ENCODE peak calls at places on chromosomes 5 and 9, in seven cellular contexts. F is SK-N-SH, H is H1, I is GM12891, L is GM12878, W is HepG2, P is GM12892. V is an unnamed sample.

GRCh38 chr5:115657883-115658233 is 32.0 kb upstream of the TMED7 start:
- DNase-seq in F (no peak), H (no peak), I (no peak), L (no peak), W (no peak), P (no peak), V (no peak)

GRCh38 chr5:169415948-169416347 is 115.0 kb upstream of the SLIT3 start:
- DNase-seq in F (no peak), H (no peak), I (no peak), L (no peak), W (no peak), P (no peak), V (no peak)

GRCh38 chr9:101458955-101459631 is 23.5 kb upstream of the ALDOB start:
- DNase-seq in F (peak), H (no peak), I (peak), L (no peak), W (peak), P (no peak), V (peak)

GRCh38 chr9:35357826-35358225 is 132.1 kb upstream of the RUSC2 start:
- DNase-seq in F (no peak), H (no peak), I (no peak), L (no peak), W (no peak), P (no peak), V (no peak)

GRCh38 chr5:55320571-55320970 is 12.8 kb downstream of the MTREX start:
- DNase-seq in F (no peak), H (no peak), I (no peak), L (no peak), W (no peak), P (no peak), V (no peak)

GRCh38 chr5:57684299-57684702 is 201.7 kb upstream of the ACTBL2 start:
- DNase-seq in F (no peak), H (no peak), I (no peak), L (no peak), W (no peak), P (no peak), V (no peak)

GRCh38 chr5:151719228-151719861 is 32.6 kb upstream of the SPARC start:
- DNase-seq in F (no peak), H (peak), I (no peak), L (no peak), W (peak), P (no peak), V (peak)

GRCh38 chr5:78727786-78728761 is 79.5 kb upstream of the LHFPL2 start:
- DNase-seq in F (no peak), H (no peak), I (peak), L (peak), W (peak), P (peak), V (no peak)

GRCh38 chr5:149830579-149830978 is 100.5 kb downstream of the PPARGC1B start:
- DNase-seq in F (no peak), H (no peak), I (no peak), L (no peak), W (no peak), P (no peak), V (no peak)

GRCh38 chr5:93884254-93884653 is 142.9 kb upstream of the POU5F2 start:
- DNase-seq in F (no peak), H (no peak), I (no peak), L (no peak), W (no peak), P (no peak), V (no peak)

GRCh38 chr9:126367646-126368419 is 41.2 kb downstream of the MVB12B start:
- DNase-seq in F (no peak), H (no peak), I (no peak), L (no peak), W (no peak), P (no peak), V (no peak)

GRCh38 chr9:127166651-127167524 is 44.5 kb upstream of the ANGPTL2 start:
- DNase-seq in F (no peak), H (no peak), I (peak), L (peak), W (no peak), P (peak), V (peak)

DNA sequence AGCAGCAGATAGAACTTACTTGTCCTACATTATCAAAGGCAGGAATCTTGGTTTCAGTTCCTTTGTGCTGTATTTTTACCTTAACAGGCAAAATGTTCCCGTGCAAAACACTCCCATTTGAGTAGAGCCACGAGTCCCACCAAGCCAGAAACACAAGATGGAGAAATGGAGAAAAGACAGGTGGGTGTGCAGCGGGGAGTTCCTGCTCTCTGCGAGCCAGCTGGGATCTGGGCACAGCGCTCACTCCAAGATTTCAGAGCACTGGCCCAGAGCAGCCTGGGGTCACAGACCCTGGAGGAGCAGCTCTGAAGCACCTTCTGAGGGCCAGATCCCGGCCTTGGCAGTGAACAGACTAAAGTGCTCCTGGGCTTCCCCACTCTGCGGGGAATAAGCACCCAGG is 2.9 kb downstream of the UCK1 start:
- DNase-seq in F (no peak), H (no peak), I (no peak), L (no peak), W (no peak), P (no peak), V (no peak)
- TF ChIP-seq TAF1 in F (no peak), H (no peak), I (no peak), L (no peak), W (no peak), P (no peak), V (no peak)

GRCh38 chr5:102596951-102597350 is 98.2 kb upstream of the SLCO6A1 start:
- DNase-seq in F (no peak), H (no peak), I (no peak), L (no peak), W (no peak), P (no peak), V (no peak)
- TF ChIP-seq TAF1 in F (no peak), H (no peak), I (no peak), L (no peak), W (no peak), P (no peak), V (no peak)

GRCh38 chr5:101429241-101429640 is 526.2 kb upstream of the ST8SIA4 start:
- DNase-seq in F (no peak), H (no peak), I (no peak), L (no peak), W (no peak), P (no peak), V (no peak)
- TF ChIP-seq TAF1 in F (no peak), H (no peak), I (no peak), L (no peak), W (no peak), P (no peak), V (no peak)

GRCh38 chr9:89684912-89685636 is 80.3 kb downstream of the GADD45G start:
- DNase-seq in F (no peak), H (no peak), I (no peak), L (no peak), W (no peak), P (no peak), V (no peak)

GRCh38 chr9:89687216-89687615 is 82.4 kb downstream of the GADD45G start:
- DNase-seq in F (no peak), H (no peak), I (no peak), L (no peak), W (no peak), P (no peak), V (no peak)

GRCh38 chr9:89686621-89687020 is 81.8 kb downstream of the GADD45G start:
- DNase-seq in F (no peak), H (no peak), I (no peak), L (no peak), W (no peak), P (no peak), V (no peak)

GRCh38 chr9:89685698-89686097 is 80.9 kb downstream of the GADD45G start:
- DNase-seq in F (no peak), H (no peak), I (no peak), L (no peak), W (no peak), P (no peak), V (no peak)

GRCh38 chr9:89686134-89686533 is 81.3 kb downstream of the GADD45G start:
- DNase-seq in F (no peak), H (no peak), I (no peak), L (no peak), W (no peak), P (no peak), V (no peak)
- TF ChIP-seq TAF1 in F (no peak), H (no peak), I (no peak), L (no peak), W (no peak), P (no peak), V (no peak)

DNA sequence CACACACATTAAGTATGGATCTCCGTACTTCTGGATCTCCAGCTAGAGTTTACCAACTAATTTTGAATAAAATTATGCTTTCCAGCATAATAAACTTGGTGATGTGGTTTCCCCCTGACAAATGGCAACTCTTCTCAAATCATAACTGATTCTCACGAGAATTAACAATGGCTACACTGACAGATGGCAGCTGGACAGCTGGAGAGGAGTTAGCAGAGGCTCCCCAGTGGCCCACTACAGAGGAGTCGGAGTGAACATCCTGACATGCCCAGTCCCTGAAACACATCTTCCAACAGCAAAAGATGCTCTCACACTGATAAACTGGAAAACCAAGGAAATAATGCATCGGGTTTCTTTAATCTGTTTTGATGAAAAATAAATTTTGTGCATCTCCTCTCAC is 239.6 kb downstream of the MAN2A1 start:
- DNase-seq in F (no peak), H (no peak), I (no peak), L (no peak), W (no peak), P (no peak), V (no peak)
- TF ChIP-seq TAF1 in F (no peak), H (no peak), I (no peak), L (no peak), W (no peak), P (no peak), V (no peak)